ENCODE peak calls at places on chromosomes 3 and 15, in nine cellular contexts. E is SW 1271, F is activated gamma-delta T cell, C is NCI-H1092, R is memory B cell, I is HuH-7.5, B is endodermal cell, M is left cardiac atrium, S is cardiac fibroblast. N is an unnamed sample.
A peak's percentile ranks its signal among the peaks of the same experiment; 100 is the strongest.

GRCh38 chr3:102514241-102514640 is 79.4 kb downstream of the ZPLD1 start:
- DNase-seq in E (no peak), C (no peak), B (no peak), I (no peak), F (no peak), M (no peak), R (no peak), S (no peak), N (peak; percentile 46)

GRCh38 chr3:29385056-29385455 is 104.2 kb downstream of the RBMS3 start:
- DNase-seq in B (no peak), M (no peak), E (no peak), R (no peak), C (no peak), I (no peak), F (no peak), S (peak; percentile 52), N (no peak)

GRCh38 chr15:74208901-74209559 is 6.4 kb upstream of the STRA6 start:
- DNase-seq in M (no peak), B (peak; percentile 87), E (no peak), F (no peak), I (no peak), C (no peak), R (no peak), S (peak; percentile 47), N (peak; percentile 72)

GRCh38 chr15:40092416-40093223 is 16.1 kb downstream of the BMF start:
- DNase-seq in C (peak; percentile 59), R (no peak), E (no peak), I (no peak), F (no peak), B (no peak), M (peak; percentile 61), S (peak; percentile 94), N (no peak)

GRCh38 chr3:53696401-53697172 is 149.6 kb downstream of the CHDH start:
- DNase-seq in B (peak; percentile 72), E (no peak), C (no peak), I (no peak), F (no peak), M (no peak), S (peak; percentile 3), R (peak; percentile 2), N (peak; percentile 60)

GRCh38 chr15:87604857-87605446 is 651.6 kb downstream of the NTRK3 start:
- DNase-seq in B (peak; percentile 73), M (no peak), C (no peak), S (peak; percentile 46), I (no peak), E (peak; percentile 20), R (no peak), F (no peak), N (peak; percentile 53)

GRCh38 chr3:147318900-147319299 is 87.4 kb downstream of the ZIC4 start:
- DNase-seq in B (no peak), I (no peak), F (no peak), M (no peak), C (no peak), E (no peak), R (no peak), S (no peak), N (no peak)

GRCh38 chr3:42749753-42750231 is 23.3 kb downstream of the CCDC13 start:
- DNase-seq in R (no peak), I (peak; percentile 29), M (no peak), F (no peak), S (peak; percentile 15), B (peak; percentile 85), C (no peak), E (peak; percentile 25), N (peak; percentile 92)

GRCh38 chr15:77798847-77799246 is 166.1 kb upstream of the LINGO1 start:
- DNase-seq in M (no peak), B (no peak), C (no peak), F (no peak), S (no peak), E (no peak), I (no peak), R (no peak), N (no peak)

GRCh38 chr15:58932791-58933310 is 628 bp downstream of the SLTM start:
- DNase-seq in F (no peak), C (peak; percentile 14), E (peak; percentile 34), B (no peak), R (no peak), M (no peak), I (no peak), S (peak; percentile 44), N (no peak)

GRCh38 chr3:29822051-29822450 is 541.2 kb downstream of the RBMS3 start:
- DNase-seq in E (peak; percentile 29), F (no peak), M (no peak), I (no peak), B (no peak), S (peak; percentile 33), R (no peak), C (no peak), N (no peak)

N was measured in mesendoderm.